ENCODE peak calls at places on chromosomes 7 and 10, in seven cellular contexts. I is suprapubic skin, U is HL-60, Y is lower lobe of right lung, C is omental fat pad, R is astrocyte of the spinal cord, J is GM12865. K is an unnamed sample.

GRCh38 chr7:16091951-16092350 is 329.4 kb downstream of the CRPPA start:
- DNase-seq in C (no peak), I (no peak), Y (no peak), U (no peak), R (no peak), J (no peak), K (no peak)

GRCh38 chr10:35079763-35080162 is 10.4 kb downstream of the CUL2 start:
- DNase-seq in R (peak; percentile 66), Y (no peak), C (no peak), J (no peak), U (no peak), I (no peak), K (no peak)

GRCh38 chr10:2584385-2584784 is 483.0 kb upstream of the PFKP start:
- DNase-seq in J (no peak), R (no peak), I (no peak), C (no peak), U (no peak), Y (no peak), K (no peak)

GRCh38 chr10:114517681-114518250 is 113.5 kb upstream of the AFAP1L2 start:
- DNase-seq in U (no peak), I (no peak), Y (no peak), R (no peak), C (no peak), J (no peak), K (no peak)

GRCh38 chr7:132419538-132419937 is 156.7 kb downstream of the PLXNA4 start:
- DNase-seq in J (no peak), U (no peak), R (peak; percentile 41), I (no peak), Y (no peak), C (no peak), K (no peak)

GRCh38 chr7:90222811-90223725 is 11.5 kb downstream of the STEAP2 start:
- DNase-seq in R (no peak), J (no peak), Y (no peak), C (peak; percentile 54), I (no peak), U (no peak), K (no peak)

GRCh38 chr10:116627386-116627933 is 6.7 kb downstream of the PNLIPRP2 start:
- DNase-seq in C (no peak), I (no peak), Y (no peak), J (no peak), R (no peak), U (no peak), K (no peak)

GRCh38 chr7:132207211-132207610 is 369.1 kb downstream of the PLXNA4 start:
- DNase-seq in C (no peak), J (no peak), R (no peak), I (no peak), U (no peak), Y (no peak), K (no peak)

GRCh38 chr7:83934118-83934734 is 260.4 kb downstream of the SEMA3A start:
- DNase-seq in C (no peak), R (peak; percentile 7), I (no peak), Y (no peak), J (no peak), U (no peak), K (no peak)

GRCh38 chr7:155793720-155794119 is 18.5 kb downstream of the SHH start:
- DNase-seq in U (no peak), C (no peak), Y (no peak), I (no peak), R (no peak), J (no peak), K (no peak)

GRCh38 chr7:80644054-80644453 is 5.6 kb downstream of the CD36 start:
- DNase-seq in R (no peak), J (no peak), Y (no peak), C (no peak), I (no peak), U (no peak), K (no peak)

GRCh38 chr10:6603142-6604125 is 23.4 kb upstream of the PRKCQ start:
- DNase-seq in I (no peak), C (no peak), U (no peak), Y (no peak), J (no peak), R (no peak), K (no peak)

GRCh38 chr10:87818505-87819273 is 663 bp upstream of the ATAD1 start:
- DNase-seq in I (peak; percentile 59), R (peak; percentile 29), Y (no peak), U (no peak), J (peak; percentile 80), C (no peak), K (no peak)

GRCh38 chr10:10891437-10891836 is 126.2 kb upstream of the CELF2 start:
- DNase-seq in R (peak; percentile 60), C (no peak), I (no peak), U (no peak), Y (no peak), J (no peak), K (no peak)

GRCh38 chr7:69429817-69430501 is 168.3 kb upstream of the AUTS2 start:
- DNase-seq in C (no peak), U (no peak), R (peak; percentile 56), Y (peak; percentile 51), I (no peak), J (no peak), K (no peak)

GRCh38 chr10:50653758-50654157 is 30.0 kb upstream of the SGMS1 start:
- DNase-seq in Y (no peak), U (no peak), J (no peak), I (no peak), R (no peak), C (no peak), K (no peak)

GRCh38 chr10:50651808-50652207 is 28.1 kb upstream of the SGMS1 start:
- DNase-seq in J (no peak), R (no peak), U (no peak), I (no peak), C (no peak), Y (no peak), K (no peak)

GRCh38 chr10:50650481-50650880 is 26.7 kb upstream of the SGMS1 start:
- DNase-seq in U (no peak), C (no peak), J (no peak), I (no peak), R (no peak), Y (no peak), K (no peak)

GRCh38 chr10:50648935-50649227 is 25.1 kb upstream of the SGMS1 start:
- DNase-seq in J (no peak), I (no peak), R (no peak), U (no peak), Y (no peak), C (no peak), K (no peak)

DNA sequence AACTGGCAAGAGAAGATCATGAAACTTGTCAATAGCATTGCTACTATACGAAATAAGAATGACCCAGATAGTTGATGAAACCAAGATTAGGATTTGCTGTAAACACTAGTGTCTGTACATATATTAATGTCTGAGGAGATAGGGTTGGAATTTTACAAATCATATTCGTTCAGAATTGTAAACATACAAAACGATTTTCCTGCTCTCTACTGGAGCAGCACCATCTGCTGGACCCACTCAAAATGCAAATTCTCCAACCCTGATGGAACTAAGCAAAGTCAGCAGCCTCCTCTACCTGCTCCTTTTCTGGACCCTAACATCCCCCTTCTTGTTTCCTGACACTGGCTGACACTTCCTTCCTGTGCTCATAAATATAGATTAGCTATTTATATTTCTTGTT is 29.4 kb upstream of the SGMS1 start:
- DNase-seq in I (no peak), C (no peak), U (no peak), Y (no peak), J (peak; percentile 44), R (peak; percentile 33), K (no peak)
- TF ChIP-seq CTCF in I (no peak), C (no peak), U (no peak), Y (peak; percentile 63), J (peak; percentile 37), R (peak; percentile 64), K (no peak)

DNA sequence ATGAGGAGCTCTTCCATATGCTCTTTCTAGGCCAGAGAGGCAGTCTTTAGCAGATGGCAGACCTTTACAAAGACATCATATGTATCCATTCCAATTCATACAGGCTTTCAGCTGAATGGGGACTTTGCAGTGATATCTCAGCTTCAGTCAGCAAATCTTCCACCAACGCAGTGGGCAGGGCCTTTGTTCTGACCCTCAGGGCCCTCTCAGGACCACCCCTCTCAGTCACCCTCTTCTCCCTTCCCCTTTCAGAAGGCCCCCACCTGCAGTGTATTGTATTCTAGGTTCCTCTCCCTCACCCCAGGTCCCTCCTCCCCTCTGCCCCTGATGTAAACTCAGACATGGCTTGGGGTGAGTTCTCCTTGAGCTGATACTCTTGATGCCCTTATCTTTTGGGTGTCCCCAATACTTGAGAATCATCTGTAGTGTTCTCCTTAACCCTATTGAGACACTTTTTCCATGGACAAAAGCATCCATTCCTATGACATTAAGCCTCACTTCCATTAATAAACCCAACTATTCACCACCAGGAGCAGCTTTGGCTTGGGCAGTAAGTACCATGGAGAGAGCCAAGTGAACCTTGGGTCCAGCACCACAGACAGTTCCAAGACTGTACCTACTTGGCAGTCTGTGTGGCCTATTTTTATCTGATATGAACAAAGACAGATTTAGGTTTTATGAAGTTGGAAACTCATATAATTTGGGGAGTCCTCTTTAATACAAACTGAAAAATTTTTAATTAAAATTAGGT is 62.7 kb downstream of the ADCYAP1R1 start:
- DNase-seq in J (peak; percentile 36), U (no peak), Y (no peak), R (peak; percentile 50), C (no peak), I (no peak), K (peak; percentile 60)
- TF ChIP-seq CTCF in J (no peak), U (no peak), Y (no peak), R (no peak), C (no peak), I (no peak), K (no peak)

DNA sequence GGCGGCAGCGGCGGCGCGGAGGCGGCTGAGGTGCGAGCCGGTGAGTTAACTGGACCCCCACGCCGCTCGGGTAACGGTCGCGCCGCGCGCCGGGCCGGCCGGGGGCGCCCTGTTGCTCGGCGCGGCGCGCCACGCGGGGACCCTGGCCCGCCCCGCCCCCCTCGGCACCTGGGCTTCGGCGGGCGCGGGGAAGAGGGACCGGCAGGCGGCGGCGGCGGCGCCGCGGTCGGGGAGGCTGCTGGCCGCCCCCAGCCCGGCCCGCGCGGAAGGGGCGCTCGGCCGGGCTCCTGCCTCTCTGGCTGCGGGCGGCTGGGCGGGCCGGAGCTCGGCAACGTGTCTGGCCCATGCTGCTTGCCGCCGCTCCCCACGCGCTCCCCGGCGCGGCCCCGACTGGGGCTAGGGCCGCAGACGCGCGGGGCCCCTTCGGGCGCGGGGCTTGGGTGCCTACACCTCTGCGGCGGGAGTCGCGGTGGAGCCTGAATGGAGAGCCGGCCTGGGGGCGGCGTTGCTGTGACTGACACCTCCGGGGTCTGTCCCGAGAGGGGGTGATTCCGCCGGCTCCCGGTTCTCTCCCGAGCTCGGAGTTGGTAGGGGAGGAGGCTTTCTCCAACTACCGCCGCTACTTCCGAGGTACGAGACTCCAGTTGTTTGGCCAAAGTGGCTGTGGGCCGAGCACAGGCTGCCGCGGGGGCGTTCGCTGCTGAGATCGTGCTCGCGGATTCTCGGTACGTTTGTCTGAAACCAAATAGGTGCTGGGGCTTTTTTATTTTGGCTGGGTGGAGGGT is 494 bp downstream of the PALS2 start:
- DNase-seq in I (peak; percentile 74), R (peak; percentile 61), C (peak; percentile 31), Y (peak; percentile 60), J (peak; percentile 71), U (no peak), K (peak; percentile 67)
- TF ChIP-seq CTCF in I (no peak), R (no peak), C (no peak), Y (no peak), J (no peak), U (no peak), K (no peak)

DNA sequence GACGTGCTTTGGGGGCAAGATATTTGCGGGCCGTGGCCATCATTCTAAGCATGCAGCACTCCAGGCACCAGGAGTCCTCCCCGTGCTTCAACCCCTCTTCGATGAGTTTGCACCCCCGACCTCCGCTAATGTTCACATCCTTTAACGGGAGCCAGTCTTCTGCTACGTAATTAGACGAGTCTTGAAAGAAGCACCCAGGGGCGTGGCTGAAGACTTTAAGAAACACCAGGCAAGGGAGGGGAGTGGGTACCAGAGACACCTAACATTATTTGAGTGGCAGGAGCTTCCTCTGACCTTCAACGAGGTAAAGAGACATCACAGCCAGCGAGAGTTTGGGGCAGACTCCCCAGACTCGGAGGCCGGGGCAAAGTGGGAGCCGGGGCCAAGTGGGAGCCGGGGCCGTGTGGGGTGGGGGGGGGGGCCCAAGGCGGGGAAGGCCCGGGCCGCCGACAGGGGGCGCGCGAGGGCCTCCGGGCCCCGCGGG is 31.1 kb upstream of the TOMM7 start:
- DNase-seq in Y (no peak), I (no peak), U (no peak), J (peak; percentile 80), C (peak; percentile 29), R (no peak), K (peak; percentile 38)
- TF ChIP-seq CTCF in Y (no peak), I (no peak), U (peak; percentile 17), J (peak; percentile 69), C (no peak), R (peak; percentile 42), K (no peak)

K was measured in mesothelial cell of epicardium.